ENCODE peak calls at places on chromosomes 16 and 17, in ten cellular contexts. One of them, this sample, is unnamed.

GRCh38 chr17:7132511-7133094 is 18.0 kb upstream of the ASGR2 start:
- DNase-seq in midbrain: no peak
- DNase-seq in stimulated activated CD8-positive, alpha-beta memory T cell treated with anti-CD3 and anti-CD28 coated beads, Interleukin-2, amount 100 ng/mL, for 1 hour: peak
- DNase-seq in sigmoid colon: no peak
- DNase-seq in fibroblast of lung: no peak
- DNase-seq in Karpas-422: no peak
- DNase-seq in activated T-helper 9 cell treated with anti-CD3 and anti-CD28 coated beads, Interleukin-2, amount 50 U/mL, for 16 hours: peak
- DNase-seq in NCI-H1436: no peak
- DNase-seq in WTC11: peak
- DNase-seq in hippocampal formation: no peak
- DNase-seq in this sample: no peak

GRCh38 chr17:28896884-28897768 is at the start of gene FLOT2:
- DNase-seq in midbrain: peak
- DNase-seq in stimulated activated CD8-positive, alpha-beta memory T cell treated with anti-CD3 and anti-CD28 coated beads, Interleukin-2, amount 100 ng/mL, for 1 hour: peak
- DNase-seq in sigmoid colon: peak
- DNase-seq in fibroblast of lung: peak
- DNase-seq in Karpas-422: peak
- DNase-seq in activated T-helper 9 cell treated with anti-CD3 and anti-CD28 coated beads, Interleukin-2, amount 50 U/mL, for 16 hours: peak
- DNase-seq in NCI-H1436: peak
- DNase-seq in WTC11: peak
- DNase-seq in hippocampal formation: no peak
- DNase-seq in this sample: peak

GRCh38 chr16:87207509-87207908 is 109.7 kb downstream of the C16orf95 start:
- DNase-seq in midbrain: no peak
- DNase-seq in stimulated activated CD8-positive, alpha-beta memory T cell treated with anti-CD3 and anti-CD28 coated beads, Interleukin-2, amount 100 ng/mL, for 1 hour: no peak
- DNase-seq in sigmoid colon: peak
- DNase-seq in fibroblast of lung: peak
- DNase-seq in Karpas-422: no peak
- DNase-seq in activated T-helper 9 cell treated with anti-CD3 and anti-CD28 coated beads, Interleukin-2, amount 50 U/mL, for 16 hours: no peak
- DNase-seq in NCI-H1436: no peak
- DNase-seq in WTC11: no peak
- DNase-seq in hippocampal formation: no peak
- DNase-seq in this sample: peak

GRCh38 chr17:7971651-7972050 is 30.8 kb upstream of the GUCY2D start:
- DNase-seq in midbrain: no peak
- DNase-seq in stimulated activated CD8-positive, alpha-beta memory T cell treated with anti-CD3 and anti-CD28 coated beads, Interleukin-2, amount 100 ng/mL, for 1 hour: no peak
- DNase-seq in sigmoid colon: no peak
- DNase-seq in fibroblast of lung: no peak
- DNase-seq in Karpas-422: no peak
- DNase-seq in activated T-helper 9 cell treated with anti-CD3 and anti-CD28 coated beads, Interleukin-2, amount 50 U/mL, for 16 hours: no peak
- DNase-seq in NCI-H1436: no peak
- DNase-seq in WTC11: no peak
- DNase-seq in hippocampal formation: no peak
- DNase-seq in this sample: no peak

GRCh38 chr17:28584434-28584833 is 7.7 kb upstream of the ALDOC start:
- DNase-seq in midbrain: no peak
- DNase-seq in stimulated activated CD8-positive, alpha-beta memory T cell treated with anti-CD3 and anti-CD28 coated beads, Interleukin-2, amount 100 ng/mL, for 1 hour: no peak
- DNase-seq in sigmoid colon: no peak
- DNase-seq in fibroblast of lung: no peak
- DNase-seq in Karpas-422: no peak
- DNase-seq in activated T-helper 9 cell treated with anti-CD3 and anti-CD28 coated beads, Interleukin-2, amount 50 U/mL, for 16 hours: no peak
- DNase-seq in NCI-H1436: no peak
- DNase-seq in WTC11: no peak
- DNase-seq in hippocampal formation: no peak
- DNase-seq in this sample: no peak

GRCh38 chr16:83458612-83459011 is 349.2 kb upstream of the HSBP1 start:
- DNase-seq in midbrain: no peak
- DNase-seq in stimulated activated CD8-positive, alpha-beta memory T cell treated with anti-CD3 and anti-CD28 coated beads, Interleukin-2, amount 100 ng/mL, for 1 hour: no peak
- DNase-seq in sigmoid colon: no peak
- DNase-seq in fibroblast of lung: peak
- DNase-seq in Karpas-422: no peak
- DNase-seq in activated T-helper 9 cell treated with anti-CD3 and anti-CD28 coated beads, Interleukin-2, amount 50 U/mL, for 16 hours: no peak
- DNase-seq in NCI-H1436: no peak
- DNase-seq in WTC11: no peak
- DNase-seq in hippocampal formation: no peak
- DNase-seq in this sample: peak

GRCh38 chr17:2416010-2416734 is 15.3 kb upstream of the MNT start:
- DNase-seq in midbrain: peak
- DNase-seq in stimulated activated CD8-positive, alpha-beta memory T cell treated with anti-CD3 and anti-CD28 coated beads, Interleukin-2, amount 100 ng/mL, for 1 hour: peak
- DNase-seq in sigmoid colon: peak
- DNase-seq in fibroblast of lung: peak
- DNase-seq in Karpas-422: peak
- DNase-seq in activated T-helper 9 cell treated with anti-CD3 and anti-CD28 coated beads, Interleukin-2, amount 50 U/mL, for 16 hours: peak
- DNase-seq in NCI-H1436: peak
- DNase-seq in WTC11: peak
- DNase-seq in hippocampal formation: peak
- DNase-seq in this sample: peak

GRCh38 chr16:53100889-53101288 is 46.1 kb downstream of the CHD9 start:
- DNase-seq in midbrain: no peak
- DNase-seq in stimulated activated CD8-positive, alpha-beta memory T cell treated with anti-CD3 and anti-CD28 coated beads, Interleukin-2, amount 100 ng/mL, for 1 hour: no peak
- DNase-seq in sigmoid colon: no peak
- DNase-seq in fibroblast of lung: no peak
- DNase-seq in Karpas-422: peak
- DNase-seq in activated T-helper 9 cell treated with anti-CD3 and anti-CD28 coated beads, Interleukin-2, amount 50 U/mL, for 16 hours: no peak
- DNase-seq in NCI-H1436: no peak
- DNase-seq in WTC11: no peak
- DNase-seq in hippocampal formation: no peak
- DNase-seq in this sample: no peak

GRCh38 chr16:23755484-23755809 is 621 bp downstream of the CHP2 start:
- DNase-seq in midbrain: no peak
- DNase-seq in stimulated activated CD8-positive, alpha-beta memory T cell treated with anti-CD3 and anti-CD28 coated beads, Interleukin-2, amount 100 ng/mL, for 1 hour: no peak
- DNase-seq in sigmoid colon: no peak
- DNase-seq in fibroblast of lung: no peak
- DNase-seq in Karpas-422: no peak
- DNase-seq in activated T-helper 9 cell treated with anti-CD3 and anti-CD28 coated beads, Interleukin-2, amount 50 U/mL, for 16 hours: no peak
- DNase-seq in NCI-H1436: no peak
- DNase-seq in WTC11: no peak
- DNase-seq in hippocampal formation: no peak
- DNase-seq in this sample: no peak

GRCh38 chr16:27228036-27228435 is 24.7 kb downstream of the KDM8 start:
- DNase-seq in midbrain: no peak
- DNase-seq in stimulated activated CD8-positive, alpha-beta memory T cell treated with anti-CD3 and anti-CD28 coated beads, Interleukin-2, amount 100 ng/mL, for 1 hour: no peak
- DNase-seq in sigmoid colon: no peak
- DNase-seq in fibroblast of lung: no peak
- DNase-seq in Karpas-422: no peak
- DNase-seq in activated T-helper 9 cell treated with anti-CD3 and anti-CD28 coated beads, Interleukin-2, amount 50 U/mL, for 16 hours: no peak
- DNase-seq in NCI-H1436: no peak
- DNase-seq in WTC11: no peak
- DNase-seq in hippocampal formation: no peak
- DNase-seq in this sample: no peak

GRCh38 chr17:153851-154250 is 16.5 kb downstream of the SCGB1C2 start:
- DNase-seq in midbrain: no peak
- DNase-seq in stimulated activated CD8-positive, alpha-beta memory T cell treated with anti-CD3 and anti-CD28 coated beads, Interleukin-2, amount 100 ng/mL, for 1 hour: no peak
- DNase-seq in sigmoid colon: peak
- DNase-seq in fibroblast of lung: no peak
- DNase-seq in Karpas-422: no peak
- DNase-seq in activated T-helper 9 cell treated with anti-CD3 and anti-CD28 coated beads, Interleukin-2, amount 50 U/mL, for 16 hours: no peak
- DNase-seq in NCI-H1436: no peak
- DNase-seq in WTC11: no peak
- DNase-seq in hippocampal formation: no peak
- DNase-seq in this sample: no peak

GRCh38 chr17:75878174-75878998 is at the start of gene TRIM47:
- DNase-seq in midbrain: peak
- DNase-seq in stimulated activated CD8-positive, alpha-beta memory T cell treated with anti-CD3 and anti-CD28 coated beads, Interleukin-2, amount 100 ng/mL, for 1 hour: no peak
- DNase-seq in sigmoid colon: peak
- DNase-seq in fibroblast of lung: peak
- DNase-seq in Karpas-422: no peak
- DNase-seq in activated T-helper 9 cell treated with anti-CD3 and anti-CD28 coated beads, Interleukin-2, amount 50 U/mL, for 16 hours: no peak
- DNase-seq in NCI-H1436: peak
- DNase-seq in WTC11: peak
- DNase-seq in hippocampal formation: peak
- DNase-seq in this sample: peak

GRCh38 chr17:72952220-72952619 is 140.3 kb downstream of the SLC39A11 start:
- DNase-seq in midbrain: no peak
- DNase-seq in stimulated activated CD8-positive, alpha-beta memory T cell treated with anti-CD3 and anti-CD28 coated beads, Interleukin-2, amount 100 ng/mL, for 1 hour: no peak
- DNase-seq in sigmoid colon: no peak
- DNase-seq in fibroblast of lung: no peak
- DNase-seq in Karpas-422: no peak
- DNase-seq in activated T-helper 9 cell treated with anti-CD3 and anti-CD28 coated beads, Interleukin-2, amount 50 U/mL, for 16 hours: no peak
- DNase-seq in NCI-H1436: no peak
- DNase-seq in WTC11: peak
- DNase-seq in hippocampal formation: no peak
- DNase-seq in this sample: no peak

GRCh38 chr17:8954339-8954738 is 11.2 kb downstream of the PIK3R5 start:
- DNase-seq in midbrain: peak
- DNase-seq in stimulated activated CD8-positive, alpha-beta memory T cell treated with anti-CD3 and anti-CD28 coated beads, Interleukin-2, amount 100 ng/mL, for 1 hour: peak
- DNase-seq in sigmoid colon: peak
- DNase-seq in fibroblast of lung: no peak
- DNase-seq in Karpas-422: no peak
- DNase-seq in activated T-helper 9 cell treated with anti-CD3 and anti-CD28 coated beads, Interleukin-2, amount 50 U/mL, for 16 hours: peak
- DNase-seq in NCI-H1436: no peak
- DNase-seq in WTC11: peak
- DNase-seq in hippocampal formation: no peak
- DNase-seq in this sample: no peak